ENCODE peak calls at places on chromosomes 1 and 21, in eight cellular contexts. M is OCI-LY7, R is GM12864, N is astrocyte of the spinal cord, P is ovary, J is SK-N-SH, X is endodermal cell, Y is chondrocyte. H is an unnamed sample.

GRCh38 chr1:53135735-53136114 is 6.7 kb downstream of the SLC1A7 start:
- DNase-seq in M (no peak), R (no peak), N (peak; percentile 81), P (no peak), J (no peak), X (no peak), Y (no peak), H (no peak)

GRCh38 chr21:46092026-46092764 is 5.7 kb upstream of the COL6A2 start:
- DNase-seq in M (no peak), R (no peak), N (peak; percentile 97), P (peak; percentile 79), J (no peak), X (no peak), Y (no peak), H (no peak)

GRCh38 chr1:176315519-176316220 is 108.6 kb upstream of the COP1 start:
- DNase-seq in M (no peak), R (no peak), N (no peak), P (no peak), J (no peak), X (no peak), Y (no peak), H (no peak)

GRCh38 chr1:160720366-160720765 is 8.7 kb upstream of the CD48 start:
- DNase-seq in M (no peak), R (no peak), N (no peak), P (no peak), J (no peak), X (no peak), Y (no peak), H (no peak)

GRCh38 chr1:91876040-91876470 is 9.9 kb downstream of the TGFBR3 start:
- DNase-seq in M (no peak), R (peak; percentile 66), N (no peak), P (no peak), J (no peak), X (peak; percentile 74), Y (no peak), H (peak; percentile 88)

GRCh38 chr1:55650449-55650848 is 435.3 kb upstream of the USP24 start:
- DNase-seq in M (no peak), R (no peak), N (peak; percentile 32), P (no peak), J (no peak), X (no peak), Y (no peak), H (no peak)

GRCh38 chr1:35589516-35590427 is 16.7 kb downstream of the TFAP2E start:
- DNase-seq in M (no peak), R (no peak), N (no peak), P (no peak), J (no peak), X (no peak), Y (no peak), H (no peak)

GRCh38 chr21:43588957-43589356 is 70.3 kb downstream of the HSF2BP start:
- DNase-seq in M (no peak), R (no peak), N (no peak), P (no peak), J (no peak), X (no peak), Y (no peak), H (no peak)

GRCh38 chr1:29962831-29963247 is 726.5 kb downstream of the PTPRU start:
- DNase-seq in M (no peak), R (no peak), N (no peak), P (no peak), J (no peak), X (peak; percentile 73), Y (no peak), H (no peak)

GRCh38 chr1:118842462-118843201 is 145.5 kb downstream of the TBX15 start:
- DNase-seq in M (no peak), R (no peak), N (no peak), P (no peak), J (no peak), X (peak; percentile 76), Y (no peak), H (no peak)

GRCh38 chr1:83606416-83606955 is 392.4 kb downstream of the TTLL7 start:
- DNase-seq in M (no peak), R (no peak), N (no peak), P (no peak), J (no peak), X (no peak), Y (no peak), H (no peak)

GRCh38 chr1:151475175-151475574 is 15.9 kb upstream of the POGZ start:
- DNase-seq in M (peak; percentile 38), R (peak; percentile 96), N (no peak), P (no peak), J (no peak), X (no peak), Y (no peak), H (peak; percentile 94)

DNA sequence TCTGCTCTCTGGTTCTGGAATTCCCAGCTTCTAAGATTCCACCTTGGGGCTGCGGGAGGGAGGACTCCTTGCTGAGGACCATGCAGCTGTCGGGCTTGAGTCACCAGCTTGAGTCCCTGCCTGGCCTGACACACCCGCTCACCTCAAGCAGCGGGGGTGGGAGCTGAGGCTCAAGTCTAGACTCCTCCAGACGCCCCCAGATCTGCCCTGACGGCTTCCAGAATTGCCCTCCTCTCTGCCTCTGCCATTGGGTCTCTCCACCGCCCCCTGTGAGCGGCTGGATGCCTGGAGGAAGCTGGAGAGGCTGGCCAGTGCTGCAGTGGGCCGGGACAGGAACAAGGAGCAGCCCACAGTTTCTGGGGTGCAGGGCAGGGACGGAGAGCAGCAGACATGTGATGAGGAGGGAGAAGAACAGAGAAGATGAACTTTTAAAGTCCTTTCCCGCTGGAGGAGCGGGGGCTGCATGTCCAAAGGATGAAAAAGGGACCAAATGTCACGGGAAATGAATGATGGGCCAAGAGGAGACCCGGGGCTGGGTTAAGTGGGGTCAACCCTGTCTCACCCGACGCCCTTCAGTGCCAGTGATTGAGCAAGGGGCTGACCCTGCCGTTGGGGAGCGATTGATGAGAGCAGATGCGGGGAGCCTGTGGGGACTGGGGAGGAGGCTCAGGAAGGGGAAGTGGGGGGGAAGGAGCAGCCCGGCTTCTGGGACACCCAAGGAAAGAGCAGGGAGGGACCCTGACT is 13.5 kb downstream of the CRABP2 start:
- DNase-seq in M (no peak), R (no peak), N (peak; percentile 31), P (no peak), J (no peak), X (peak; percentile 88), Y (no peak), H (no peak)
- TF ChIP-seq CTCF in M (no peak), R (no peak), N (peak; percentile 27), P (no peak), J (no peak), X (peak; percentile 53), Y (peak; percentile 43), H (no peak)

GRCh38 chr1:2382621-2383361 is 8.6 kb downstream of the MORN1 start:
- DNase-seq in M (peak; percentile 33), R (no peak), N (peak; percentile 26), P (peak; percentile 40), J (peak; percentile 87), X (peak; percentile 93), Y (peak; percentile 83), H (peak; percentile 39)
- TF ChIP-seq CTCF in M (peak; percentile 53), R (peak; percentile 60), N (peak; percentile 74), P (no peak), J (peak; percentile 38), X (peak; percentile 79), Y (peak; percentile 58), H (peak; percentile 37)

GRCh38 chr1:224897501-224897900 is 32.0 kb upstream of the DNAH14 start:
- DNase-seq in M (no peak), R (no peak), N (no peak), P (no peak), J (no peak), X (no peak), Y (no peak), H (no peak)

GRCh38 chr1:224896130-224896781 is 33.2 kb upstream of the DNAH14 start:
- DNase-seq in M (no peak), R (no peak), N (no peak), P (no peak), J (no peak), X (no peak), Y (no peak), H (no peak)

GRCh38 chr1:224897928-224898327 is 31.5 kb upstream of the DNAH14 start:
- DNase-seq in M (no peak), R (no peak), N (no peak), P (no peak), J (no peak), X (no peak), Y (no peak), H (no peak)

GRCh38 chr1:224898937-224899336 is 30.5 kb upstream of the DNAH14 start:
- DNase-seq in M (no peak), R (no peak), N (no peak), P (no peak), J (no peak), X (no peak), Y (no peak), H (no peak)

GRCh38 chr1:224894915-224895314 is 34.6 kb upstream of the DNAH14 start:
- DNase-seq in M (peak; percentile 15), R (no peak), N (peak; percentile 26), P (no peak), J (peak; percentile 6), X (peak; percentile 58), Y (no peak), H (peak; percentile 4)
- TF ChIP-seq CTCF in M (peak; percentile 65), R (peak; percentile 40), N (peak; percentile 36), P (no peak), J (peak; percentile 40), X (peak; percentile 72), Y (peak; percentile 59), H (peak; percentile 26)

GRCh38 chr1:46931151-46931550 is 10.1 kb downstream of the CYP4A11 start:
- DNase-seq in M (no peak), R (no peak), N (no peak), P (no peak), J (no peak), X (no peak), Y (no peak), H (no peak)
- TF ChIP-seq CTCF in M (no peak), R (no peak), N (no peak), P (no peak), J (no peak), X (no peak), Y (no peak), H (no peak)

GRCh38 chr21:37073417-37074194 is 552 bp downstream of the TTC3 start:
- DNase-seq in M (peak; percentile 52), R (peak; percentile 39), N (peak; percentile 32), P (peak; percentile 67), J (peak; percentile 61), X (no peak), Y (peak; percentile 93), H (peak; percentile 71)
- TF ChIP-seq CTCF in M (peak; percentile 38), R (peak; percentile 26), N (no peak), P (no peak), J (peak; percentile 32), X (no peak), Y (peak; percentile 52), H (peak; percentile 22)

GRCh38 chr1:116477428-116477827 is 93.4 kb downstream of the CD58 start:
- DNase-seq in M (no peak), R (no peak), N (no peak), P (no peak), J (no peak), X (no peak), Y (no peak), H (no peak)
- TF ChIP-seq CTCF in M (no peak), R (no peak), N (no peak), P (no peak), J (no peak), X (no peak), Y (no peak), H (no peak)

H was measured in GM12865.